ENCODE peak calls at places on chromosomes 2 and 18, in six cellular contexts. D is dermis microvascular lymphatic vessel endothelial cell; I is T1000; N is epithelial cell of esophagus; Q is CD4-positive, alpha-beta memory T cell; L is CD14-positive monocyte. P is an unnamed sample.

GRCh38 chr2:9380702-9381628 is 42.4 kb downstream of the ITGB1BP1 start:
- DNase-seq in D (no peak), I (peak), N (peak), Q (no peak), L (no peak), P (no peak)

GRCh38 chr2:37583402-37583801 is 88.0 kb downstream of the CDC42EP3 start:
- DNase-seq in D (no peak), I (no peak), N (peak), Q (no peak), L (no peak), P (no peak)

GRCh38 chr2:61722311-61722710 is 131.5 kb downstream of the FAM161A start:
- DNase-seq in D (no peak), I (no peak), N (no peak), Q (no peak), L (no peak), P (no peak)

GRCh38 chr2:17736989-17737388 is 16.6 kb downstream of the SMC6 start:
- DNase-seq in D (no peak), I (no peak), N (no peak), Q (no peak), L (no peak), P (no peak)

GRCh38 chr2:3260959-3261358 is 116.7 kb downstream of the EIPR1 start:
- DNase-seq in D (no peak), I (no peak), N (no peak), Q (no peak), L (no peak), P (no peak)

GRCh38 chr2:172845008-172845670 is 109.5 kb downstream of the RAPGEF4 start:
- DNase-seq in D (no peak), I (no peak), N (no peak), Q (no peak), L (no peak), P (no peak)

GRCh38 chr2:133264951-133265949 is 303.0 kb downstream of the NCKAP5 start:
- DNase-seq in D (no peak), I (no peak), N (no peak), Q (no peak), L (no peak), P (no peak)

GRCh38 chr2:238379096-238379810 is 47.5 kb upstream of the ASB1 start:
- DNase-seq in D (peak), I (no peak), N (peak), Q (peak), L (peak), P (no peak)

GRCh38 chr2:72893594-72894319 is 6.5 kb downstream of the SPR start:
- DNase-seq in D (peak), I (peak), N (peak), Q (no peak), L (no peak), P (peak)

GRCh38 chr18:44080054-44080453 is 600.6 kb upstream of the SETBP1 start:
- DNase-seq in D (no peak), I (no peak), N (no peak), Q (no peak), L (no peak), P (no peak)

GRCh38 chr18:45738660-45739059 is 14.7 kb downstream of the SLC14A1 start:
- DNase-seq in D (no peak), I (no peak), N (no peak), Q (no peak), L (no peak), P (no peak)

GRCh38 chr2:70011335-70011734 is 49.9 kb upstream of the ASPRV1 start:
- DNase-seq in D (no peak), I (no peak), N (peak), Q (no peak), L (no peak), P (no peak)

GRCh38 chr2:181188605-181189004 is 208.2 kb downstream of the UBE2E3 start:
- DNase-seq in D (no peak), I (no peak), N (no peak), Q (no peak), L (no peak), P (no peak)

GRCh38 chr2:69992310-69993047 is 31.0 kb upstream of the ASPRV1 start:
- DNase-seq in D (no peak), I (no peak), N (no peak), Q (no peak), L (no peak), P (no peak)

GRCh38 chr18:59708988-59709387 is 11.8 kb upstream of the CCBE1 start:
- DNase-seq in D (no peak), I (no peak), N (no peak), Q (no peak), L (no peak), P (peak)

GRCh38 chr2:241978670-241979069 is 109.1 kb downstream of the RTP5 start:
- DNase-seq in D (no peak), I (no peak), N (no peak), Q (no peak), L (no peak), P (no peak)

GRCh38 chr2:196079052-196079451 is 10.4 kb upstream of the DNAH7 start:
- DNase-seq in D (no peak), I (no peak), N (no peak), Q (no peak), L (no peak), P (no peak)

GRCh38 chr2:118836411-118836930 is 11.0 kb downstream of the EN1 start:
- DNase-seq in D (no peak), I (no peak), N (no peak), Q (no peak), L (no peak), P (no peak)

GRCh38 chr2:39550701-39551285 is 113.7 kb upstream of the MAP4K3 start:
- DNase-seq in D (peak), I (no peak), N (peak), Q (no peak), L (no peak), P (no peak)

GRCh38 chr2:238987352-238987981 is 139.6 kb downstream of the TWIST2 start:
- DNase-seq in D (no peak), I (no peak), N (no peak), Q (no peak), L (no peak), P (no peak)

GRCh38 chr2:5315512-5315911 is 376.7 kb upstream of the SOX11 start:
- DNase-seq in D (no peak), I (no peak), N (no peak), Q (no peak), L (no peak), P (no peak)